ENCODE peak calls at places on chromosomes 13 and 19, in ten cellular contexts. B is foreskin fibroblast; G is SHP77; K is dermis microvascular lymphatic vessel endothelial cell; N is SW 1271; X is left ventricle myocardium inferior; U is CD4-positive, CD25-positive, alpha-beta regulatory T cell; Y is nephron progenitor cell; F is Ammon's horn; A is SK-N-DZ. C is an unnamed sample.
A peak's percentile ranks its signal among the peaks of the same experiment; 100 is the strongest.

GRCh38 chr19:54478677-54479266 is 5.7 kb upstream of the CDC42EP5 start:
- DNase-seq in B (peak; percentile 61), G (peak; percentile 70), K (peak; percentile 71), N (peak; percentile 39), X (no peak), U (no peak), Y (peak; percentile 73), F (peak; percentile 69), A (peak; percentile 57), C (peak; percentile 23)

GRCh38 chr13:48730971-48731658 is 77.4 kb downstream of the CYSLTR2 start:
- DNase-seq in B (peak; percentile 59), G (no peak), K (peak; percentile 6), N (no peak), X (no peak), U (no peak), Y (no peak), F (no peak), A (no peak), C (peak; percentile 81)

GRCh38 chr13:114057131-114058050 is 75.0 kb downstream of the RASA3 start:
- DNase-seq in B (peak; percentile 28), G (no peak), K (peak; percentile 47), N (no peak), X (no peak), U (no peak), Y (no peak), F (no peak), A (no peak), C (no peak)

GRCh38 chr19:56398809-56399208 is 5.3 kb upstream of the ZNF583 start:
- DNase-seq in B (no peak), G (no peak), K (no peak), N (no peak), X (no peak), U (no peak), Y (no peak), F (no peak), A (no peak), C (no peak)

GRCh38 chr19:37452500-37453245 is 14.6 kb downstream of the ZNF569 start:
- DNase-seq in B (no peak), G (no peak), K (no peak), N (no peak), X (no peak), U (no peak), Y (no peak), F (no peak), A (no peak), C (no peak)

GRCh38 chr13:36858285-36858684 is 39.3 kb downstream of the RFXAP start:
- DNase-seq in B (peak; percentile 63), G (peak; percentile 64), K (peak; percentile 77), N (peak; percentile 73), X (no peak), U (no peak), Y (peak; percentile 8), F (peak; percentile 66), A (peak; percentile 66), C (peak; percentile 53)

GRCh38 chr13:32165791-32166190 is 134.2 kb downstream of the FRY start:
- DNase-seq in B (peak; percentile 38), G (no peak), K (no peak), N (no peak), X (peak; percentile 74), U (no peak), Y (no peak), F (peak; percentile 16), A (no peak), C (no peak)

GRCh38 chr19:46784262-46785053 is 3.9 kb downstream of the SLC1A5 start:
- DNase-seq in B (peak; percentile 93), G (peak; percentile 39), K (peak; percentile 80), N (peak; percentile 51), X (peak; percentile 69), U (no peak), Y (peak; percentile 66), F (no peak), A (peak; percentile 54), C (peak; percentile 94)

GRCh38 chr13:60591348-60591747 is 194.3 kb downstream of the TDRD3 start:
- DNase-seq in B (no peak), G (no peak), K (peak; percentile 10), N (no peak), X (no peak), U (no peak), Y (no peak), F (peak; percentile 30), A (no peak), C (peak; percentile 52)

C was measured in HCEC 1CT.